ENCODE peak calls at places on chromosomes 16 and 17, in four cellular contexts. T is brain microvascular endothelial cell; W is LoVo; J is activated CD4-positive, alpha-beta memory T cell treated with anti-CD3 and anti-CD28 coated beads for 36 hours. D is an unnamed sample.

GRCh38 chr16:88810868-88811599 is 694 bp downstream of the APRT start:
- DNase-seq in T (peak; percentile 51), W (peak; percentile 68), J (peak; percentile 70), D (peak; percentile 81)

GRCh38 chr17:80092959-80093358 is 8.4 kb upstream of the GAA start:
- DNase-seq in T (no peak), W (no peak), J (no peak), D (no peak)

GRCh38 chr17:57467226-57467625 is 210.9 kb downstream of the MSI2 start:
- DNase-seq in J (no peak), W (no peak), T (no peak), D (no peak)

GRCh38 chr16:1973461-1974156 is 1.8 kb downstream of the TBL3 start:
- DNase-seq in W (no peak), J (no peak), T (no peak), D (no peak)

GRCh38 chr16:64702415-64702814 is 419.4 kb downstream of the CDH11 start:
- DNase-seq in W (no peak), T (no peak), J (no peak), D (no peak)

GRCh38 chr17:58302919-58303551 is 22.3 kb upstream of the MPO start:
- DNase-seq in J (no peak), W (no peak), T (no peak), D (peak; percentile 71)

GRCh38 chr16:90031931-90032663 is 12.8 kb upstream of the DBNDD1 start:
- DNase-seq in T (no peak), W (no peak), J (no peak), D (no peak)

GRCh38 chr16:12508054-12508453 is 295.6 kb downstream of the CPPED1 start:
- DNase-seq in J (no peak), W (no peak), T (no peak), D (no peak)

GRCh38 chr17:53629188-53629587 is 193.5 kb upstream of the KIF2B start:
- DNase-seq in W (no peak), T (peak; percentile 7), J (no peak), D (no peak)

GRCh38 chr16:10178079-10178478 is 4.1 kb downstream of the GRIN2A start:
- DNase-seq in J (no peak), W (no peak), T (no peak), D (no peak)

GRCh38 chr16:68782198-68783174 is 45.4 kb downstream of the CDH1 start:
- DNase-seq in W (no peak), T (no peak), J (peak; percentile 26), D (no peak)

GRCh38 chr17:64547354-64547753 is 40.6 kb downstream of the CEP95 start:
- DNase-seq in J (no peak), T (no peak), W (no peak), D (no peak)

GRCh38 chr17:1783271-1783670 is 21.4 kb downstream of the SERPINF1 start:
- DNase-seq in T (no peak), J (no peak), W (no peak), D (no peak)

GRCh38 chr17:5540321-5540720 is 44.0 kb downstream of the NLRP1 start:
- DNase-seq in W (no peak), J (no peak), T (no peak), D (no peak)

GRCh38 chr16:2242598-2242997 is 6.4 kb downstream of the DNASE1L2 start:
- DNase-seq in T (no peak), W (no peak), J (no peak), D (no peak)

GRCh38 chr17:66432996-66433556 is 130.7 kb downstream of the PRKCA start:
- DNase-seq in J (no peak), T (no peak), W (no peak), D (no peak)

GRCh38 chr17:39404542-39405378 is 3.3 kb upstream of the FBXL20 start:
- DNase-seq in W (no peak), T (peak; percentile 84), J (peak; percentile 60), D (no peak)

GRCh38 chr16:88303890-88304819 is 78.6 kb upstream of the ZNF469 start:
- DNase-seq in J (no peak), T (peak; percentile 95), W (no peak), D (no peak)

GRCh38 chr17:59365383-59365981 is 34.0 kb downstream of the YPEL2 start:
- DNase-seq in W (no peak), T (no peak), J (no peak), D (no peak)

D was measured in cardiac septum.